ENCODE peak calls at places on chromosome X, in eight cellular contexts. C is HT-29, H is cardiac fibroblast, U is glutamatergic neuron, G is cardiac muscle cell, J is tibial artery, B is kidney, W is HFF-Myc. D is an unnamed sample.

GRCh38 chrX:31036895-31037294 is 34.9 kb downstream of the FTHL17 start:
- DNase-seq in C (peak), J (peak), U (peak), W (peak), H (peak), G (peak), B (no peak), D (no peak)

GRCh38 chrX:13863326-13863725 is 46.4 kb upstream of the GPM6B start:
- DNase-seq in H (no peak), W (no peak), C (no peak), B (no peak), J (no peak), U (no peak), G (no peak), D (no peak)

GRCh38 chrX:139023531-139023930 is 312.0 kb upstream of the FGF13 start:
- DNase-seq in H (no peak), U (no peak), W (no peak), B (no peak), J (no peak), C (no peak), G (no peak), D (no peak)

GRCh38 chrX:118839334-118839958 is 15.8 kb downstream of the ZCCHC12 start:
- DNase-seq in H (peak), B (peak), W (no peak), G (peak), C (peak), U (peak), J (peak), D (peak)

GRCh38 chrX:73851014-73852009 is 288.3 kb downstream of the CHIC1 start:
- DNase-seq in J (no peak), W (no peak), H (no peak), C (peak), U (no peak), B (peak), G (no peak), D (no peak)

GRCh38 chrX:41922694-41923171 is 621 bp downstream of the CASK start:
- DNase-seq in J (no peak), H (peak), C (peak), U (peak), W (no peak), G (peak), B (peak), D (no peak)

GRCh38 chrX:24495700-24496099 is 30.6 kb downstream of the PDK3 start:
- DNase-seq in C (no peak), B (no peak), W (no peak), G (no peak), H (no peak), J (no peak), U (no peak), D (no peak)

GRCh38 chrX:138411048-138411447 is 300.5 kb downstream of the FGF13 start:
- DNase-seq in W (no peak), U (no peak), G (peak), H (no peak), C (no peak), B (no peak), J (no peak), D (no peak)

GRCh38 chrX:31099536-31100090 is 27.8 kb upstream of the FTHL17 start:
- DNase-seq in C (no peak), G (no peak), J (no peak), U (no peak), W (no peak), B (no peak), H (no peak), D (no peak)

GRCh38 chrX:40694833-40695232 is 40.5 kb downstream of the MED14 start:
- DNase-seq in J (no peak), U (no peak), H (no peak), B (no peak), C (no peak), W (no peak), G (no peak), D (no peak)

GRCh38 chrX:22526339-22526738 is 253.6 kb downstream of the CBLL2 start:
- DNase-seq in W (no peak), H (peak), J (no peak), U (no peak), C (no peak), G (no peak), B (no peak), D (no peak)

GRCh38 chrX:150984164-150984824 is 1.2 kb downstream of the HMGB3 start:
- DNase-seq in J (no peak), B (no peak), W (no peak), U (peak), G (peak), H (no peak), C (no peak), D (no peak)